ENCODE peak calls at places on chromosome 14, in five cellular contexts. L is A549, F is SK-N-SH, H is HepG2, C is K562. U is an unnamed sample.

GRCh38 chr14:53581497-53581896 is 375.1 kb downstream of the BMP4 start:
- DNase-seq in L (no peak), F (no peak), H (no peak), C (no peak), U (no peak)

GRCh38 chr14:23665302-23666016 is 29.3 kb downstream of the DHRS2 start:
- DNase-seq in L (no peak), F (no peak), H (no peak), C (no peak), U (no peak)

GRCh38 chr14:77111021-77111420 is 13.0 kb downstream of the CIPC start:
- DNase-seq in L (no peak), F (no peak), H (no peak), C (no peak), U (no peak)

GRCh38 chr14:28757790-28758189 is 8.8 kb upstream of the FOXG1 start:
- DNase-seq in L (no peak), F (no peak), H (no peak), C (no peak), U (no peak)

GRCh38 chr14:70920608-70921007 is 13.3 kb downstream of the PCNX1 start:
- DNase-seq in L (no peak), F (no peak), H (no peak), C (no peak), U (no peak)

GRCh38 chr14:76941544-76942287 is 86.8 kb downstream of the IRF2BPL start:
- DNase-seq in L (no peak), F (no peak), H (no peak), C (no peak), U (no peak)

GRCh38 chr14:105525861-105526780 is at the start of gene TMEM121:
- DNase-seq in L (peak), F (peak), H (no peak), C (peak), U (no peak)

GRCh38 chr14:77618381-77618780 is 1.9 kb upstream of the SPTLC2 start:
- DNase-seq in L (no peak), F (no peak), H (no peak), C (no peak), U (no peak)

GRCh38 chr14:89027097-89027740 is 202.8 kb downstream of the TTC8 start:
- DNase-seq in L (peak), F (no peak), H (peak), C (peak), U (no peak)

GRCh38 chr14:73725116-73726024 is 11.2 kb upstream of the PNMA1 start:
- DNase-seq in L (no peak), F (no peak), H (no peak), C (peak), U (no peak)

GRCh38 chr14:51139221-51139681 is 44.3 kb upstream of the TRIM9 start:
- DNase-seq in L (no peak), F (no peak), H (no peak), C (no peak), U (no peak)

GRCh38 chr14:97604731-97605130 is 807.5 kb downstream of the VRK1 start:
- DNase-seq in L (no peak), F (no peak), H (no peak), C (no peak), U (no peak)

GRCh38 chr14:41830679-41831078 is 224.0 kb downstream of the LRFN5 start:
- DNase-seq in L (no peak), F (no peak), H (no peak), C (no peak), U (no peak)

GRCh38 chr14:68574461-68574860 is 218.4 kb downstream of the ZFP36L1 start:
- DNase-seq in L (no peak), F (no peak), H (no peak), C (no peak), U (no peak)

GRCh38 chr14:93970589-93970966 is 5.8 kb downstream of the ASB2 start:
- DNase-seq in L (peak), F (peak), H (peak), C (no peak), U (no peak)

GRCh38 chr14:74516451-74517155 is 23.0 kb downstream of the ISCA2 start:
- DNase-seq in L (no peak), F (no peak), H (peak), C (no peak), U (no peak)

GRCh38 chr14:24806061-24806678 is 172.2 kb upstream of the GZMB start:
- DNase-seq in L (peak), F (peak), H (peak), C (peak), U (peak)

GRCh38 chr14:27078176-27078575 is 480.3 kb upstream of the NOVA1 start:
- DNase-seq in L (no peak), F (no peak), H (no peak), C (no peak), U (no peak)

GRCh38 chr14:100239200-100239839 is 376 bp downstream of the YY1 start:
- DNase-seq in L (no peak), F (no peak), H (no peak), C (peak), U (no peak)

GRCh38 chr14:90383731-90384542 is 12.9 kb upstream of the CALM1 start:
- DNase-seq in L (no peak), F (peak), H (peak), C (peak), U (no peak)

GRCh38 chr14:61505815-61506809 is 184.7 kb downstream of the PRKCH start:
- DNase-seq in L (no peak), F (no peak), H (no peak), C (no peak), U (no peak)

GRCh38 chr14:90642239-90642717 is 174.0 kb downstream of the TTC7B start:
- DNase-seq in L (no peak), F (no peak), H (peak), C (no peak), U (no peak)

GRCh38 chr14:61187642-61187905 is 93.6 kb downstream of the TMEM30B start:
- DNase-seq in L (no peak), F (no peak), H (no peak), C (no peak), U (no peak)

GRCh38 chr14:81551471-81551870 is 17.8 kb upstream of the SEL1L start:
- DNase-seq in L (no peak), F (no peak), H (no peak), C (no peak), U (no peak)

GRCh38 chr14:73276836-73277235 is 39.5 kb downstream of the PAPLN start:
- DNase-seq in L (no peak), F (no peak), H (no peak), C (no peak), U (no peak)

GRCh38 chr14:77761205-77761931 is 412 bp upstream of the SNW1 start:
- DNase-seq in L (peak), F (peak), H (peak), C (peak), U (peak)

GRCh38 chr14:55097894-55098560 is 31.0 kb upstream of the LGALS3 start:
- DNase-seq in L (no peak), F (no peak), H (no peak), C (no peak), U (peak)

GRCh38 chr14:74612346-74613021 is 447 bp upstream of the LTBP2 start:
- DNase-seq in L (peak), F (peak), H (peak), C (peak), U (no peak)

GRCh38 chr14:74907744-74908143 is 15.3 kb downstream of the RPS6KL1 start:
- DNase-seq in L (no peak), F (no peak), H (no peak), C (no peak), U (no peak)

GRCh38 chr14:68552597-68552996 is 240.3 kb downstream of the ZFP36L1 start:
- DNase-seq in L (no peak), F (no peak), H (no peak), C (no peak), U (no peak)

GRCh38 chr14:78790262-78790661 is 620.1 kb downstream of the NRXN3 start:
- DNase-seq in L (no peak), F (no peak), H (no peak), C (no peak), U (no peak)

GRCh38 chr14:72498646-72499045 is 395.3 kb downstream of the DPF3 start:
- DNase-seq in L (no peak), F (no peak), H (no peak), C (no peak), U (no peak)

GRCh38 chr14:93103392-93104080 is 12.2 kb downstream of the ITPK1 start:
- DNase-seq in L (no peak), F (peak), H (no peak), C (no peak), U (peak)

DNA sequence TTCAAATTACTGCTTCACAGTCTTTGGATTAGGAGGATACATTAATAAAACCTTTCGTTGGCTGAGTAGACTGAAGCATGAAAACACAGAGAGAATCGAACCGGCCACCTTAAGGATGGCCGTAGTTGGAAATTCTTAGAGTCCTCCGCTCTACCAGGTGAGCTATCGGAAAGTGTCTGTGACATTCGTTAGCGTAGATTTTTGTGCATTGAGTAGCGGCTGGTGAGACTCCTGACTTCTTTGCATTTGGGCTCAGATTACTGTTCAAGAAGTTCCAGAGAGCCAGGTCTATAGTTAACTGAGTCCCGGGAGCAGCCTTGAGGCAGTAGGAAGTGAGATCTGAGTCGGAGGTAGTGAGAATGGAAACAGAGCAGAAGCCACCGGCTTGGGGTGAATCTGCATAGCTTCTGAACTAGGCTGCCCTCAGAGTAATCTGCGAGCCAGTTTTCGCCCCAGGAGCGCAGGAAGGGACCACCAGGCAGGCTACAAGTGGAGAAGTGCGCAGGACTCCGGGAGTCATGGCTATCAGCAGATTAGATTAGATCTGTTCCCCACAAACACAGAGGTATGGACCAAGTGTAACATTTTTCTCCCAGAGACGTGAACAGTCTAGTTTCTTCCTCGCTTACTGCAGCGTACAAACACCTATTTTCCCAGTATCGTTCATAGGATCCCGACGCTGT is 11.0 kb downstream of the OR6S1 start:
- DNase-seq in L (peak), F (no peak), H (peak), C (peak), U (no peak)
- TF ChIP-seq CHD2 in L (no peak), F (no peak), H (no peak), C (no peak), U (no peak)

GRCh38 chr14:91654836-91655235 is 77.0 kb downstream of the CATSPERB start:
- DNase-seq in L (no peak), F (no peak), H (no peak), C (no peak), U (no peak)

GRCh38 chr14:91647817-91648216 is 84.1 kb downstream of the CATSPERB start:
- DNase-seq in L (no peak), F (no peak), H (no peak), C (no peak), U (no peak)

GRCh38 chr14:91649930-91650329 is 82.0 kb downstream of the CATSPERB start:
- DNase-seq in L (peak), F (peak), H (peak), C (no peak), U (no peak)
- TF ChIP-seq SMC3 in L (peak), F (no peak), H (no peak), C (peak), U (peak)

GRCh38 chr14:101706509-101707284 is 54.8 kb upstream of the PPP2R5C start:
- DNase-seq in L (no peak), F (no peak), H (no peak), C (no peak), U (no peak)

GRCh38 chr14:101707285-101707842 is 54.1 kb upstream of the PPP2R5C start:
- DNase-seq in L (peak), F (peak), H (peak), C (peak), U (peak)

GRCh38 chr14:101709533-101709881 is 52.0 kb upstream of the PPP2R5C start:
- DNase-seq in L (no peak), F (no peak), H (no peak), C (no peak), U (no peak)

GRCh38 chr14:101708853-101709532 is 52.5 kb upstream of the PPP2R5C start:
- DNase-seq in L (no peak), F (no peak), H (no peak), C (no peak), U (no peak)

GRCh38 chr14:101707863-101708620 is 53.5 kb upstream of the PPP2R5C start:
- DNase-seq in L (no peak), F (no peak), H (no peak), C (peak), U (no peak)
- TF ChIP-seq CHD2 in L (no peak), F (no peak), H (no peak), C (no peak), U (no peak)

GRCh38 chr14:32507029-32507984 is 178.2 kb downstream of the AKAP6 start:
- DNase-seq in L (peak), F (no peak), H (no peak), C (no peak), U (no peak)
- TF ChIP-seq SMC3 in L (no peak), F (no peak), H (no peak), C (no peak), U (no peak)

GRCh38 chr14:66003082-66003740 is 483.0 kb upstream of the CCDC196 start:
- DNase-seq in L (no peak), F (no peak), H (no peak), C (no peak), U (no peak)
- TF ChIP-seq CHD2 in L (no peak), F (no peak), H (no peak), C (no peak), U (no peak)

GRCh38 chr14:103271189-103271588 is 62.8 kb upstream of the EIF5 start:
- DNase-seq in L (no peak), F (no peak), H (no peak), C (no peak), U (no peak)
- TF ChIP-seq SMC3 in L (no peak), F (no peak), H (no peak), C (no peak), U (no peak)

DNA sequence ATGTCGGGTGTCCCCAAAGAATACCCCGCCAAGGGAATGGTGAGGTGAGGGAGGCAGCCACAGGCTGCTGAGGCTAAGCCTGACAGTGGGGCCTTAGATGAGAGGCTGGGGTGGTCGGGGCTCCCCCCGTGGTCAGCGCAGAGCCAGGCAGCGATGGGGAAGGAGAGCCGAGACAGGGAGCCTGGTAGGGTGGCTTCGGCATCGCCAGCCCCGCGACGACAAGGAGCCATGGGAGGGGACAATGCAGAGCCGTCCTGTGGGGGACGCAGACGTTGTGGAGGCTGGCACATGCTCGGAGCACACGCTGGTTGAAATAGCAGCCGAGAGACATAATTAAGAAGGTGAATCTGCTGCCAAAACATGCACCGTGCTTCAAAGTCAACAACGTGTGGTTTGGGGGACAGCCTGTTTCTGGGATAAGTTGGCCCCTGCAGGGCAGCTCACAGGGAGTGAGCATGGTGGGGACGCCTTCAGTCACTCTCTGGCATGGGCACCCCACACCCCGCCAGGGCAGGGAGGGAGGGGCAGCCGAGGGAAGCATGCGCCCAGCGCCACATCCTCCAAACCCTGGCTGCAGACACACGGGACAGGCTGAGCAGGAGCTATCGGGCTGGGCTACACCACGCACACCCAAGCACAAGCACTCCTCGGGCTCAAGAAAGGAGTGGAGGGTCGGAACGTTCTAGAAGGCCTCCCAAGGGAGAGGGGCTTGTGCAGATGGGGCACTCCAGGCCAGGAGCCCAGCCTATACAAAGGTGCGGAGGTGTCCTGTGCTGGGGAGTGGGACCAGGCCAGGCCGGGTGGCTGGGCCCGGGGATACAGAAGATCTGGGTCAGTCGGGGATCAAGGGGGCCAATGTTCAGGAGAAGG is 66.6 kb upstream of the C14orf180 start:
- DNase-seq in L (no peak), F (no peak), H (no peak), C (no peak), U (no peak)
- TF ChIP-seq CHD2 in L (no peak), F (no peak), H (no peak), C (no peak), U (no peak)

U was measured in GM12878.